ENCODE peak calls at places on chromosome 21, in eight cellular contexts. K, G, Z, C, T, A, L and D are unnamed samples. For H3K9me3, the result is how much of the 10 kb centered on the place peaks cover.

GRCh38 chr21:45589686-45590245 is 47.5 kb upstream of the SLC19A1 start:
- DNase-seq in K (no peak), G (no peak), Z (no peak), C (no peak), T (no peak), A (peak), L (peak), D (no peak)

GRCh38 chr21:43922949-43923348 is 57.9 kb downstream of the AGPAT3 start:
- DNase-seq in K (no peak), G (no peak), Z (peak), C (no peak), T (no peak), A (no peak), L (no peak), D (no peak)

GRCh38 chr21:18517905-18518566 is 114.5 kb upstream of the TMPRSS15 start:
- DNase-seq in K (no peak), G (no peak), Z (no peak), C (no peak), T (no peak), A (no peak), L (no peak), D (no peak)

GRCh38 chr21:46115441-46116188 is 17.7 kb downstream of the COL6A2 start:
- DNase-seq in K (no peak), G (no peak), Z (peak), C (no peak), T (no peak), A (peak), L (peak), D (peak)

GRCh38 chr21:18917602-18918001 is 514.0 kb upstream of the TMPRSS15 start:
- DNase-seq in K (no peak), G (no peak), Z (no peak), C (peak), T (no peak), A (no peak), L (no peak), D (no peak)

GRCh38 chr21:44958471-44959191 is 18.8 kb downstream of the SLX9 start:
- DNase-seq in K (no peak), G (no peak), Z (peak), C (no peak), T (no peak), A (peak), L (peak), D (no peak)

GRCh38 chr21:32819702-32820101 is 48.1 kb upstream of the PAXBP1 start:
- DNase-seq in K (no peak), G (no peak), Z (no peak), C (no peak), T (peak), A (no peak), L (no peak), D (no peak)

GRCh38 chr21:17402885-17403477 is 109.9 kb upstream of the CXADR start:
- DNase-seq in K (no peak), G (no peak), Z (peak), C (no peak), T (no peak), A (no peak), L (no peak), D (no peak)

GRCh38 chr21:17269760-17270159 is 243.1 kb upstream of the CXADR start:
- DNase-seq in K (no peak), G (no peak), Z (no peak), C (no peak), T (no peak), A (no peak), L (no peak), D (no peak)

GRCh38 chr21:32330784-32331311 is 32.2 kb downstream of the MRAP start:
- DNase-seq in K (no peak), G (no peak), Z (no peak), C (no peak), T (no peak), A (no peak), L (no peak), D (no peak)

GRCh38 chr21:37232274-37233018 is 34.7 kb downstream of the VPS26C start:
- DNase-seq in K (no peak), G (peak), Z (no peak), C (no peak), T (no peak), A (no peak), L (no peak), D (no peak)

GRCh38 chr21:34131586-34131985 is 58.2 kb downstream of the MRPS6 start:
- DNase-seq in K (no peak), G (no peak), Z (no peak), C (no peak), T (no peak), A (no peak), L (no peak), D (no peak)

GRCh38 chr21:32426066-32426465 is 13.6 kb downstream of the EVA1C start:
- DNase-seq in K (no peak), G (no peak), Z (no peak), C (no peak), T (no peak), A (no peak), L (no peak), D (no peak)

GRCh38 chr21:44365251-44365966 is 12.0 kb downstream of the TRPM2 start:
- DNase-seq in K (no peak), G (no peak), Z (peak), C (no peak), T (no peak), A (no peak), L (no peak), D (no peak)

GRCh38 chr21:33703750-33704606 is 61.7 kb downstream of the ITSN1 start:
- DNase-seq in K (no peak), G (no peak), Z (no peak), C (no peak), T (no peak), A (no peak), L (no peak), D (no peak)

GRCh38 chr21:39637971-39638628 is 25.4 kb downstream of the B3GALT5 start:
- DNase-seq in K (peak), G (no peak), Z (no peak), C (no peak), T (no peak), A (no peak), L (no peak), D (no peak)

GRCh38 chr21:25459365-25459764 is 147.9 kb downstream of the MRPL39 start:
- DNase-seq in K (no peak), G (peak), Z (no peak), C (no peak), T (no peak), A (no peak), L (no peak), D (no peak)

GRCh38 chr21:17003763-17004373 is 509.0 kb upstream of the CXADR start:
- DNase-seq in K (no peak), G (no peak), Z (no peak), C (no peak), T (no peak), A (no peak), L (no peak), D (no peak)

GRCh38 chr21:29005696-29006095 is 13.0 kb upstream of the LTN1 start:
- DNase-seq in K (no peak), G (no peak), Z (no peak), C (no peak), T (no peak), A (no peak), L (no peak), D (no peak)

GRCh38 chr21:42595281-42596187 is 57.9 kb upstream of the PDE9A start:
- DNase-seq in K (no peak), G (no peak), Z (no peak), C (no peak), T (no peak), A (peak), L (no peak), D (no peak)

GRCh38 chr21:42596657-42597056 is 56.8 kb upstream of the PDE9A start:
- DNase-seq in K (no peak), G (no peak), Z (no peak), C (no peak), T (no peak), A (peak), L (no peak), D (no peak)

GRCh38 chr21:42593815-42594157 is 59.6 kb upstream of the PDE9A start:
- DNase-seq in K (no peak), G (no peak), Z (no peak), C (no peak), T (no peak), A (no peak), L (no peak), D (no peak)

GRCh38 chr21:42593007-42593814 is 60.2 kb upstream of the PDE9A start:
- DNase-seq in K (peak), G (peak), Z (peak), C (peak), T (no peak), A (peak), L (peak), D (peak)

DNA sequence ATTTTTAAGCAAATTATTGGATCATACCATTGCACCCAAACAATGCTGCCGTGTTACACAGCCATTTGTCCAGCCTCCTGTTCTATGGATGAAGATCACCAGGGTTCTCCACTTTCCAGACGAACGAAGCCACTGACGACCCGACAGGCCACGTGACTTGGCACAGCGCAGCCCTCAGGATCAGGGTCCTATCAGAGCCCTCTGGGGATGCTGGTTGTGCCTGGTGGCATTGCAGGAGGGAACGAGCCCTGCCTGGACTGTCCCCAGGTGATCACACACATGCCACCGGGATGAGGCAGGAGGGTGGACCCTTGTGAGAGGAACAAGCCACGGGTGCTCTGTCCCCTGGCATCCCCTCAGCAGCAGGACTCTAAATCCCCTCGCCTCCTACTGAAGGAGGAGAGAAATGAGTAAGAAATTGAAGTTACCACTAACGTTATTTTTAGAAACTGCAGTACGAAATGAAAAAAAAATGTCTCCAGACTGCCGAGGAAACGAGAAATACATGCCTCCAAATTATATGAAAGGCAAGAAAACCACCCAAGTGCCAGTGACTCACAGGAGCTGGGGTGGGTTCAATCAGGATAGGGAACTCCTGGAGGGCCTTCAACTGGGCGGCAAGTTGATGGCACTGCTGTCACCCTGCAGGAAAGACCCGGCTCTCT is 58.7 kb upstream of the PDE9A start:
- DNase-seq in K (no peak), G (no peak), Z (no peak), C (no peak), T (no peak), A (peak), L (no peak), D (no peak)
- H3K27ac ChIP-seq in K (no peak), G (no peak), Z (no peak), C (no peak), T (no peak), A (no peak), L (no peak), D (no peak)

DNA sequence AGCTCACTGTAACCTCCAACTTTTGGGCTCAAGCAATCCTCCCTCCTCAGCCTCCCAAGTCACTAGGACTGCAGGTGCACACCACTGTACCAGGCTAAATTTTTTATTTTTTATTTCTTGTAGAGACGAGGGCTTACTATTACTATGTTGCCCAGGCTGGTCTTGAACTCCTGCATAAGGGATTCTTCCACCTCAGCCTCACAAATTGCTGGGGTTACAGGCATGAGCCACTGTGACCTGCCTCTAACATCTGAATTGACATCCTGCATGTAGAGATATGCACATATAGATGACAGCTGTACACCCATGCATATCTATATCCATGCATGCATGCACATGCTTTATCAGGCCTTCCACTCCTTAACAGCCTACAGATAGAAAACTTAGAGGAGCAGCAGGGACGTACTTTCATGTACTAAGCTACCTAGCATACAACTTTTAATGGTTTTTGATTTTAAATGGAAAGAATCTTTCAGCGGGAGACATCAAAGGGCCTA is 740.9 kb upstream of the TPTE start:
- DNase-seq in K (no peak), G (no peak), Z (no peak), C (no peak), T (no peak), A (no peak), L (no peak), D (no peak)
- H3K9me3 ChIP-seq in K (under half), G (under half), Z (under half), C (under half), T (under half), A (under half), L (under half), D (under half)

GRCh38 chr21:38486705-38487104 is 11.6 kb downstream of the ERG start:
- DNase-seq in K (no peak), G (no peak), Z (no peak), C (no peak), T (no peak), A (no peak), L (no peak), D (no peak)

GRCh38 chr21:38489729-38490128 is 8.5 kb downstream of the ERG start:
- DNase-seq in K (no peak), G (no peak), Z (no peak), C (no peak), T (no peak), A (no peak), L (no peak), D (no peak)

GRCh38 chr21:38488640-38489282 is 9.5 kb downstream of the ERG start:
- DNase-seq in K (no peak), G (no peak), Z (no peak), C (no peak), T (no peak), A (no peak), L (no peak), D (no peak)

GRCh38 chr21:38489283-38489677 is 9.0 kb downstream of the ERG start:
- DNase-seq in K (no peak), G (no peak), Z (no peak), C (no peak), T (no peak), A (no peak), L (no peak), D (no peak)

DNA sequence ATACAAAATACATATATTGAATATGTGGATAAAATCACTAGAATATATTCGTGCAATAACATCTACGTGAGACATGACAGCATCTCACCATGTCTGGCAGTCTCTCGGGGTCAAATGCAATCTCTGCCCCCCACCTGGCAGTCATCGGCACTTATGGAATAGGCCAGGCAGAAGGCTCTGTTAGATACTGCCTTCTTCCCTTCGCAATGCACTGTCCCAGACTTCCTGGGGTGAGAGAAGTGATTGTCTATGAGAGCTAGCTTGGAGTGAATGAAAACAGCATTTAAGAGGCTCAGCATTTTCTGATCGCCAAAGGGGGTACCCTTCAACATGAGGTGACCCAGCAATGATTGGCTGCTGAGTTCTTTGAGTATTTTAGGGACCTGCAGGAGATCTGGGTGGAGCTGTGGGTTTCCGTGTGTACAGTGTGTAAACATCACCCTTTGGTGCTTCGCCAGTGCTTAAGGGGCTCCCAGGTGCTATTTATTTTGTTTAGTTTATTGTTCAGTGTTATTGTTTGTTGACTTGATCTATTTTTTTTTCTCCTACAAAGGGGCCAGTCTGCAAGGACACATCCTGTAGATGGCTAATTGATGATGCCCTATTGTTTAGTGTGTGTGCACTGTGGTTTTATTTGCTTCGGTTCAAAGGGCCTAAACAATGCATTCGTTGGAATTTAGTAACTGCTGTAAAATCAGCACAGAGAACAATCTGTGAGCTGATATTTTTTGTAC is 10.2 kb downstream of the ERG start:
- DNase-seq in K (peak), G (no peak), Z (no peak), C (no peak), T (no peak), A (no peak), L (no peak), D (no peak)
- H3K27ac ChIP-seq in K (peak), G (no peak), Z (no peak), C (no peak), T (no peak), A (peak), L (no peak), D (no peak)

GRCh38 chr21:9759972-9760371 is 761.4 kb upstream of the TPTE start:
- DNase-seq in K (no peak), G (no peak), Z (no peak), C (no peak), T (no peak), A (no peak), L (no peak), D (no peak)
- H3K9me3 ChIP-seq in K (under half), G (half or more), Z (under half), C (under half), T (half or more), A (under half), L (under half), D (under half)

GRCh38 chr21:35198982-35199732 is 150.1 kb upstream of the RUNX1 start:
- DNase-seq in K (no peak), G (no peak), Z (no peak), C (no peak), T (no peak), A (no peak), L (no peak), D (no peak)

GRCh38 chr21:35197191-35197590 is 148.1 kb upstream of the RUNX1 start:
- DNase-seq in K (no peak), G (no peak), Z (no peak), C (no peak), T (no peak), A (no peak), L (no peak), D (no peak)

GRCh38 chr21:35196128-35196527 is 147.0 kb upstream of the RUNX1 start:
- DNase-seq in K (no peak), G (no peak), Z (no peak), C (no peak), T (no peak), A (no peak), L (no peak), D (no peak)

GRCh38 chr21:35199733-35200015 is 150.6 kb upstream of the RUNX1 start:
- DNase-seq in K (no peak), G (no peak), Z (no peak), C (no peak), T (no peak), A (no peak), L (no peak), D (no peak)

DNA sequence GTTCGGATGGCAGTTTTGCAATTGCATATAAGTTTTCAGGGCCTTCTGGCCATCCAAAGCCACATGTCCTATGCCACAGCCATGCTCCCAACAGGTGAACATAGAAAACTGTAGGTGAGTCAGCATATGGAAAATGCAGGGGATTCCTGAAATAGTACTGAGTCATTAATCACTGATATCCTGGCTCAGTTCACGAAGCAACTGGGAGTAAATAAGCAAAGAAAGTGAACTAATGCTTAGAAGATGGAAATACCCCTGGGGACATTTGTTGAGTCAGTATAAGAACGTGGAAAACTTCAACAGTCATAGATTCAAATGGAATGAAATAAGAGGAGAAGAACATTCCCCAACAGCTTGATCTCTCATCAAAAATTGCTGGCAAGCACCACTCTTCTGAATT is 148.9 kb upstream of the RUNX1 start:
- DNase-seq in K (no peak), G (no peak), Z (no peak), C (no peak), T (peak), A (no peak), L (no peak), D (no peak)
- H3K27ac ChIP-seq in K (no peak), G (no peak), Z (peak), C (no peak), T (peak), A (no peak), L (no peak), D (no peak)

GRCh38 chr21:23217597-23217996 is 2219.4 kb downstream of the NCAM2 start:
- DNase-seq in K (no peak), G (no peak), Z (no peak), C (no peak), T (no peak), A (no peak), L (no peak), D (no peak)
- H3K9me3 ChIP-seq in K (under half), G (under half), Z (under half), C (under half), T (under half), A (under half), L (under half), D (under half)

DNA sequence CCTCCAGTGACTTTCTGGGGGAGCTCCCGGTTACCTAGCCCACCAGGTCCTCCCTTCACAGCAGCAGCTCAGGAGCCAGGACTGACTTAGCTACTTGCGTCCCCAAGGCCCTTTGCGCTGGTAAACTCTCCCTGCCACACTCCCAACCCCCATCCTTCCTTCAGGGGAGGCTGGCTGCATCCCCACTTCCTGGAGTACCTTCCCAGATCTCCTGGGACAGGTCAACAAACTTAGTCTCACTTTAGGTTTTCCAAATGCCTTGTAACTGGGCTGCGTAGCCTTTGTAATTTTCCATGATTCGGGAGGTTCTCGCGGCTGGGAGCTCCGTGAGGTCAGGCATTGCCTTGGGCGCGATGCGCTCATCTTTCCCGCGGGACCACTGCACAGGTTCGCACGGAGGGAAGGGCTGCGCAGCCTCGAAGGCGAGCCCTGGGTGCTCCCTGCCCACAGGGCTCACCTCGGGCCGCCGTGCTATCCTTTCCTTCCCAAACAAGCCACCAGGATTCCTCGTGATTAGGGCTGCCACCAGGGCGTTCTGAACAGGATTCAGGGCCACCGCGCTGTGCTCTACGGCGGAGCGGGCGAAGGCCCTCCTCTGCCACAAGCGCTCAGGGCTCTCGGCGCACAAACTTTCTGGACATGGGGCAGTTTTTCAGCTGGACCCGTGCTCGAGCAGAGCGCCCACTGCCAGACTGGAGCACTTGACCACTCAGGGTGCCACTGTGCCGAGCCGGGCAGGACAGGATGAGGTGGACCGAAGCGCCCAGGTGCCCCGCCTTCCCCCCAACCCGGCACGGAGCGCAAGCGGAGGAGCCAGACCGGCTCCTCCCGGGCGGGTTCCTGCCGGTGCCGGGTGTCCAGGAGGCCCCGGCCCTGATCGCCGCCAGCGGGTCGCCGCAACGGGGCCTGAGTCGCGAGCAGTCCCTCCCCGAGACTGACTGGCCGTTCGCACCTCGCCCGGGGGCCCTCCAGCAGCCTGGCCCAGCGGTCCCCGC is 1.1 kb downstream of the TMPRSS2 start:
- DNase-seq in K (peak), G (no peak), Z (no peak), C (peak), T (no peak), A (peak), L (peak), D (no peak)
- H3K27ac ChIP-seq in K (peak), G (no peak), Z (no peak), C (no peak), T (no peak), A (peak), L (no peak), D (no peak)

GRCh38 chr21:30030416-30030815 is 90.6 kb upstream of the GRIK1 start:
- DNase-seq in K (no peak), G (no peak), Z (no peak), C (no peak), T (no peak), A (no peak), L (no peak), D (no peak)
- H3K9me3 ChIP-seq in K (under half), G (under half), Z (under half), C (under half), T (under half), A (under half), L (under half), D (under half)